ENCODE peak calls at places on chromosomes 16 and 17, in six cellular contexts. C is A673, V is fibroblast of the aortic adventitia, W is transverse colon, I is astrocyte, M is heart right ventricle. Q is an unnamed sample.

GRCh38 chr17:43468746-43469544 is 14.8 kb upstream of the DHX8 start:
- DNase-seq in V (peak), W (no peak), C (peak), I (peak), M (no peak), Q (peak)

GRCh38 chr17:61408151-61409041 is 8.8 kb downstream of the TBX2 start:
- DNase-seq in C (no peak), V (no peak), I (no peak), W (no peak), M (no peak), Q (no peak)

GRCh38 chr17:76432712-76433336 is 20.1 kb downstream of the UBE2O start:
- DNase-seq in V (no peak), M (no peak), C (peak), I (no peak), W (no peak), Q (no peak)

GRCh38 chr16:51876934-51877333 is 670.0 kb downstream of the TOX3 start:
- DNase-seq in W (no peak), M (no peak), I (no peak), C (no peak), V (peak), Q (peak)

GRCh38 chr16:1764971-1765370 is 6.4 kb downstream of the NME3 start:
- DNase-seq in W (no peak), I (no peak), M (no peak), C (no peak), V (no peak), Q (no peak)

GRCh38 chr17:42698736-42699414 is 16.5 kb downstream of the CNTNAP1 start:
- DNase-seq in W (no peak), V (peak), C (no peak), I (peak), M (peak), Q (peak)

GRCh38 chr17:7261377-7262191 is 694 bp downstream of the CLDN7 start:
- DNase-seq in M (no peak), C (no peak), I (no peak), W (no peak), V (no peak), Q (no peak)

GRCh38 chr17:82970067-82970466 is 109.3 kb upstream of the METRNL start:
- DNase-seq in C (no peak), M (no peak), I (no peak), V (no peak), W (no peak), Q (no peak)

GRCh38 chr16:63530208-63530607 is 1494.0 kb upstream of the CDH8 start:
- DNase-seq in M (no peak), V (no peak), C (no peak), W (no peak), I (no peak), Q (no peak)

GRCh38 chr16:19817122-19817521 is 67.5 kb downstream of the GPRC5B start:
- DNase-seq in I (no peak), C (no peak), W (no peak), M (no peak), V (no peak), Q (no peak)

GRCh38 chr16:2156025-2156848 is 655 bp downstream of the TRAF7 start:
- DNase-seq in V (peak), M (no peak), W (no peak), C (peak), I (peak), Q (peak)

GRCh38 chr17:7220593-7221280 is 999 bp downstream of the ACADVL start:
- DNase-seq in W (peak), I (peak), C (peak), V (peak), M (no peak), Q (peak)

GRCh38 chr17:27542841-27543463 is 86.7 kb downstream of the KSR1 start:
- DNase-seq in C (no peak), I (no peak), M (no peak), W (peak), V (no peak), Q (no peak)

GRCh38 chr16:67101683-67102082 is 8.1 kb upstream of the PHAF1 start:
- DNase-seq in C (no peak), I (peak), V (no peak), W (no peak), M (no peak), Q (peak)

GRCh38 chr17:79874329-79874981 is 35.2 kb upstream of the CBX4 start:
- DNase-seq in V (peak), I (peak), M (no peak), W (no peak), C (peak), Q (peak)

GRCh38 chr17:27741361-27741861 is 58.9 kb downstream of the NOS2 start:
- DNase-seq in W (no peak), C (no peak), M (no peak), V (peak), I (peak), Q (peak)

GRCh38 chr17:39845052-39845976 is 18.8 kb downstream of the IKZF3 start:
- DNase-seq in I (no peak), V (no peak), M (no peak), W (no peak), C (no peak), Q (no peak)

GRCh38 chr16:67336646-67337045 is 10.0 kb downstream of the LRRC36 start:
- DNase-seq in M (no peak), I (no peak), C (no peak), V (no peak), W (no peak), Q (no peak)

GRCh38 chr17:20823890-20824289 is 218.9 kb downstream of the USP22 start:
- DNase-seq in C (no peak), I (no peak), M (no peak), W (no peak), V (no peak), Q (no peak)

GRCh38 chr17:77889135-77889505 is 69.4 kb upstream of the TNRC6C start:
- DNase-seq in M (no peak), W (no peak), V (no peak), I (no peak), C (no peak), Q (no peak)
- TF ChIP-seq CTCF in M (no peak), W (no peak), V (no peak), I (no peak), C (no peak), Q (no peak)

DNA sequence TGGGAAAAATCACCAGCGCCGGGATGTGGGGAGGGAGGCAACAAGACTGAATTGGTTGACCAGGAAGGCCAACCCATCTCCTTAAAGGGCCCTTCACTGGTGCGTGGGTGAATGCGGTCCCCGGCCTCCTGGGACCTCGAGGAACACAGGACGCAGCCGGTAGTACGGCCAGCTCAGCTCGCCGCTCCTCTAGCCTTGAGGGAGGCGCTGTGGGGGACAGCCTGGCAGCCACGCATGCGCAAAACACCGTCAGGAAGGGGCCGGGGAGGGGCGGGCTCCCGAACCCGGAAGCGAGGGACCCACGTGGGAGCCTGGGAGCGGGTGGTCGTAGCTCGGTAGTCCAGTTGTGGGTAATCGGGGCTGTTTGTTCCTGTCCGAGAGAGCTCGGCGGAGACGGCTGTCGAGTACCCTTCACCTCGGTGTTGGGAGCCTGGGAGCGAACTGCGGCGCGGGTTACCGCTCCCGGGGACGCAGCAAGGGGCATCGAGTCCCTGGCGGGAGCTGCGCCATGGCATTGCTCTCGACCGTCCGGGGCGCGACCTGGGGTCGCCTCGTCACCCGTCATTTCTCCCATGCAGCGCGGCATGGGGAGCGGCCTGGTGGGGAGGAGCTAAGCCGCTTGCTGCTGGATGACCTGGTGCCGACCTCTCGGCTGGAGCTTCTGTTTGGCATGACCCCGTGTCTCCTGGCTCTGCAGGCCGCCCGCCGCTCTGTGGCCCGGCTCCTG is at the start of gene MRM1:
- DNase-seq in V (peak), W (peak), M (peak), I (peak), C (peak), Q (peak)
- H3K4me3 ChIP-seq in V (peak), W (peak), M (peak), I (peak), C (peak), Q (peak)

DNA sequence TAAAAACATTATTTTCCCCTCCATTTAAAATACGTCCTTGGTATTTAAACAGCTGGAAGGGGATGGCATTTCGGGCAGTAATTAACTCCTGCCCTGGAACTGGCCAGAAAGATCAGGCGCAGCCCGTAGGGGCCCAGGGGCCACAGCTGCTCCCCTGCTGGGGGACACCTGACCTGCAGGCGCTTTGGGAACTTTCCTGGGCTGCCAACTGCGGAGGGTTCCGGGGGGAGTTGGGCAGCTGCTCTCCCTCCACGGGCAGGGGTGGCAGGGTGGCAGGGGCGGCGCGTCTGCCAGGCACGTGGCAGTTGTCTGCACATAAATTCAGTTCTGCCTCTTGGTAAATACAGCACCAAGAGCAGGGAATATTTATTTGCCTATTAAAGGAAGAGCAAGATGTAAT is 30.1 kb upstream of the CHMP6 start:
- DNase-seq in I (no peak), C (no peak), M (no peak), W (no peak), V (no peak), Q (no peak)
- TF ChIP-seq CTCF in I (no peak), C (no peak), M (no peak), W (no peak), V (no peak), Q (no peak)

DNA sequence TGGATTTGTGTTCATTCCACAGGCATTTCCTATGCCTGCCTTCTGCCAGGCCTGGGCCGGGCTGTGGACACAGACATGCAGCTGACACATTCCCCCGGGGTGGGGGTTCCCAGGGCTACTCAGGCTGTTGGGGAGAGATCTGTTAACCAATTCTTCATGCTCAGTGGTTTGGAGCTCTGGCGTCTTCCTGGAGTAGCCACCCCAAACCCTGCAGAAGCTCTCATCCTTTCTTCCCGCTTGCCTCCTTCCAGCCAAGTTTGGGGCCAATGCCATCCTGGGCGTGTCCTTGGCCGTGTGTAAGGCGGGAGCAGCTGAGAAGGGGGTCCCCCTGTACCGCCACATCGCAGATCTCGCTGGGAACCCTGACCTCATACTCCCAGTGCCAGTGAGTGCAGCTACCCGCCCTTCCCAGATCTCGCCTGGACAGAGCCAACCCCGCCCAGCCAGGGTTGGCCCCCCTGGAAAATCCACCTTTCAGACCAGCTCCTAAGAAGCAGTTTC is 2.6 kb downstream of the ENO3 start:
- DNase-seq in M (no peak), W (no peak), C (no peak), I (peak), V (peak), Q (peak)
- H3K4me3 ChIP-seq in M (no peak), W (no peak), C (no peak), I (no peak), V (no peak), Q (peak)

GRCh38 chr16:77376358-77376757 is 58.5 kb downstream of the ADAMTS18 start:
- DNase-seq in C (peak), W (no peak), I (no peak), V (no peak), M (no peak), Q (no peak)
- TF ChIP-seq CTCF in C (peak), W (no peak), I (no peak), V (no peak), M (no peak), Q (peak)

DNA sequence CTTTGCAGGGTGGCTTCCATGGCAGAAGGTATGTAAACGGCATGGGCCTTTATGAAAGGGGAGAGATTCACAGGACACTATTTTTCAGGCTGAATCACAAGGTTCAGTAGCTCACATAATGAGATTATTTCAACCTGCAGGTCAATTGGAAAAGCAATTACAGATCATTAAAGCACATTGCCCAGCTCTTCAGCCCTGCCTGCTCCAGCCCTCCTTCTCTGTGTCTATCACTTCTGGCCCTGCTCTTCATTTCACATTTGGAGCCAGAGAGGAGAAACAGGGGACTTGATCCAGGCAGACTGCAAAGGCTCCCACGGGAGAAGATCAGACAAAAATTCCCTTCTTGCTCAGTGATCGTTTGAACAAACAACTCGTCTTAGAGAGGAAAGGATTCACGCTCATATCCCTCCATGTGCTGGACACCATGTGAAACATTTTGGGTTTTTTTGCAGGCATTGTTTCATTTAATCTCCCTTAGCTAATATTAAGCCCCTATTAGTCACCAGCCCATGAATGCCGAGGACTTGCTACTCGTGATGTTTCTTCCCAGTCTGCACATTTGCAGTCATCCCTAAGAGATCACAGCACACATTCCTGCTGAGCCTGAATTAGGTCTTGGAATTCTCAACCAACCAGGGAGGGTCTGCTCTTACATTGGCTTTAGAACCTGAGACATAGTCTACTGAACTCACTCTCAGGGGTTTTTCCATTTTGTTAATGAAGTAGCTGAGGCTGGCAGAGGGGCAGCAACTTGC is 443.9 kb upstream of the CCL2 start:
- DNase-seq in C (no peak), I (no peak), W (no peak), M (no peak), V (no peak), Q (no peak)
- H3K4me3 ChIP-seq in C (no peak), I (no peak), W (no peak), M (no peak), V (no peak), Q (no peak)

GRCh38 chr17:48161127-48161905 is 53.8 kb downstream of the SNX11 start:
- DNase-seq in M (no peak), I (no peak), V (no peak), W (no peak), C (no peak), Q (no peak)

GRCh38 chr17:48160177-48160967 is 52.8 kb downstream of the SNX11 start:
- DNase-seq in M (no peak), V (no peak), I (no peak), C (no peak), W (peak), Q (no peak)

GRCh38 chr17:48162946-48163506 is 55.5 kb downstream of the SNX11 start:
- DNase-seq in W (peak), V (peak), C (peak), I (peak), M (no peak), Q (no peak)

GRCh38 chr17:48162305-48162934 is 54.9 kb downstream of the SNX11 start:
- DNase-seq in M (no peak), I (no peak), C (no peak), V (no peak), W (no peak), Q (no peak)

DNA sequence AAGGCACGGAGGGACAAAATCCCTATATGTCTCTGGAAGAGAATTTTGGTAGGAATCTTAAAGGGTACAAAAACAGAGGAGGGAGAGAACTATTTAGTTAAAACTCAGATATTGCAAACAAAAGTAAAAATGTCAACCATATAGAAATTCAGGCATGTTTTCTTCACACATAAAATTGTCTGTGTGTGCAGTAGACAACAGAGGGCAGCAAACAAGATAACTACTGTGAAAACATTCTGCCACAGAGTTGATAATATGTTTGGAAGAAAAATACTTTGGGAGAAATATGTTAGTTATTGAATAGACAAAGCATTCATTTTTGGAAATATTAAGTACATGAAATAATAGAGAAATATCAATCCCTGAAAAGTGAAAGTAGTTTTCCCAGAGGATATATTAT is 56.2 kb downstream of the SNX11 start:
- DNase-seq in I (no peak), W (no peak), V (no peak), C (no peak), M (no peak), Q (no peak)
- TF ChIP-seq CTCF in I (no peak), W (no peak), V (no peak), C (no peak), M (no peak), Q (no peak)

GRCh38 chr17:50130778-50131317 is 888 bp upstream of the SAMD14 start:
- DNase-seq in M (no peak), V (no peak), C (no peak), I (no peak), W (no peak), Q (no peak)

GRCh38 chr17:50128441-50129302 is 1.3 kb downstream of the SAMD14 start:
- DNase-seq in I (no peak), V (no peak), M (no peak), C (peak), W (no peak), Q (no peak)

GRCh38 chr17:50129946-50130777 is at the start of gene SAMD14:
- DNase-seq in C (peak), M (no peak), W (no peak), V (no peak), I (no peak), Q (peak)

GRCh38 chr17:50127661-50128361 is 2.1 kb downstream of the SAMD14 start:
- DNase-seq in V (no peak), W (no peak), C (peak), M (no peak), I (peak), Q (peak)

DNA sequence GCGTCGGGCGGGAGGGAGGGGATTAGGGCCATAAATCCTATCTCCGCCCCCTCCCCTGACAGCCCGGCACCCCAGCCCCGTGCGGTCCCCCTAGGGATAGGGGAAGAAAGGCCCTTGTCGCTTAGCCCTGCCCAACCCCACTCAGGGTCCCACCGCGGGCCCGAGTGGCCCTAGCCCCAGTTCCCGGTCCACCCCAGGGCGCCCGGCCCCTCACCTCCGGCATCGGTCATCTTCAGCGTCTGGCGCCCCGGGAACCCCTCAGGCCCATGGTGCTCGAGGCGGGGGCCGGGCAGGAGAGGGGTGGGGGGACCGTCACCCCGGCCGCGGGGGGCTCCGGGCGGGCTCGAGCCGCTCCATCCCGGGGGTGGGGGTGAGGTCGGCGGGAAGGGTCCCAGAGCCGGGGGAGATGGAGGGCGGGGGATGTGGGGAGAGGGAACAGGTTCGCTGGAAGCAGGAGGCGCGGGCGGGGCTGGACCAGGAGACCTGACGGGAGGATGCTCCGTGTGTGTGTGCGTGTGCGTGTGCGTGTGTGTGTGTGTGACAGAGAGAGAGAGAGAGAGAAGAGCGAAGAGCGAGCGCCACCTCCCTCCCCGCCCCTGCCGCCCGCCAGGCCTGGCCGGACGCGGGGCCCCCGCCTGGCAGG is 536 bp downstream of the SAMD14 start:
- DNase-seq in W (no peak), C (peak), I (peak), M (no peak), V (no peak), Q (peak)
- H3K4me3 ChIP-seq in W (peak), C (peak), I (peak), M (peak), V (peak), Q (peak)